ENCODE peak calls at places on chromosomes 13 and 19, in nine cellular contexts. C is tibial nerve, K is uterus, U is suprapubic skin, Y is ovary, Z is A549, W is heart left ventricle, L is spleen, Q is transverse colon. J is an unnamed sample.

GRCh38 chr13:97225533-97225932 is 3.4 kb downstream of the MBNL2 start:
- DNase-seq in U (no peak), Y (no peak), L (no peak), C (no peak), Z (no peak), Q (no peak), K (no peak), W (no peak), J (no peak)

GRCh38 chr13:111539791-111540446 is 219.5 kb downstream of the TEX29 start:
- DNase-seq in U (no peak), K (no peak), C (no peak), Q (no peak), Y (no peak), W (no peak), Z (no peak), L (peak), J (no peak)

GRCh38 chr13:34076319-34076718 is 258.4 kb downstream of the RFC3 start:
- DNase-seq in W (no peak), U (no peak), Y (no peak), K (no peak), Z (no peak), Q (no peak), L (no peak), C (no peak), J (no peak)

GRCh38 chr13:24178847-24179845 is 18.6 kb downstream of the SPATA13 start:
- DNase-seq in C (no peak), Y (no peak), U (no peak), L (no peak), Z (no peak), Q (no peak), K (no peak), W (no peak), J (no peak)

GRCh38 chr13:43664700-43665191 is 122.0 kb downstream of the ENOX1 start:
- DNase-seq in C (no peak), Z (peak), W (peak), Y (peak), U (no peak), K (peak), L (no peak), Q (peak), J (no peak)

GRCh38 chr19:10580979-10581631 is 6.0 kb downstream of the AP1M2 start:
- DNase-seq in U (peak), Y (peak), Z (peak), W (peak), C (peak), Q (peak), L (peak), K (peak), J (peak)

GRCh38 chr19:609001-609340 is 19.3 kb downstream of the HCN2 start:
- DNase-seq in Z (peak), W (peak), C (peak), Y (no peak), Q (peak), L (peak), U (no peak), K (no peak), J (peak)

GRCh38 chr13:46354143-46355087 is 32.6 kb downstream of the RUBCNL start:
- DNase-seq in L (no peak), C (no peak), Y (no peak), W (no peak), Q (no peak), U (no peak), Z (peak), K (no peak), J (no peak)

GRCh38 chr19:23313196-23313595 is 63.0 kb upstream of the ZNF724 start:
- DNase-seq in K (no peak), L (no peak), Y (no peak), Z (no peak), U (no peak), C (no peak), W (no peak), Q (no peak), J (no peak)

GRCh38 chr19:32164384-32164992 is 180.9 kb upstream of the ZNF507 start:
- DNase-seq in L (no peak), Y (no peak), K (no peak), Z (no peak), C (no peak), W (no peak), U (no peak), Q (no peak), J (no peak)

GRCh38 chr13:94333131-94333820 is 146.2 kb downstream of the DCT start:
- DNase-seq in W (no peak), U (no peak), Q (no peak), L (no peak), C (no peak), Z (no peak), Y (no peak), K (no peak), J (no peak)

GRCh38 chr19:10501971-10502523 is 1.1 kb downstream of the KEAP1 start:
- DNase-seq in L (peak), Y (peak), U (peak), C (peak), Q (peak), W (peak), K (peak), Z (peak), J (peak)

GRCh38 chr13:97026759-97027555 is 32.7 kb upstream of the OXGR1 start:
- DNase-seq in U (no peak), Q (no peak), W (no peak), Z (no peak), Y (no peak), L (no peak), C (no peak), K (no peak), J (no peak)

GRCh38 chr13:35354305-35354704 is 122.2 kb downstream of the MAB21L1 start:
- DNase-seq in Z (no peak), Y (no peak), U (no peak), K (no peak), Q (no peak), W (no peak), L (no peak), C (no peak), J (no peak)
- TF ChIP-seq POLR2A in Z (no peak), Y (no peak), U (no peak), K (no peak), Q (no peak), W (no peak), L (no peak), C (no peak), J (no peak)

DNA sequence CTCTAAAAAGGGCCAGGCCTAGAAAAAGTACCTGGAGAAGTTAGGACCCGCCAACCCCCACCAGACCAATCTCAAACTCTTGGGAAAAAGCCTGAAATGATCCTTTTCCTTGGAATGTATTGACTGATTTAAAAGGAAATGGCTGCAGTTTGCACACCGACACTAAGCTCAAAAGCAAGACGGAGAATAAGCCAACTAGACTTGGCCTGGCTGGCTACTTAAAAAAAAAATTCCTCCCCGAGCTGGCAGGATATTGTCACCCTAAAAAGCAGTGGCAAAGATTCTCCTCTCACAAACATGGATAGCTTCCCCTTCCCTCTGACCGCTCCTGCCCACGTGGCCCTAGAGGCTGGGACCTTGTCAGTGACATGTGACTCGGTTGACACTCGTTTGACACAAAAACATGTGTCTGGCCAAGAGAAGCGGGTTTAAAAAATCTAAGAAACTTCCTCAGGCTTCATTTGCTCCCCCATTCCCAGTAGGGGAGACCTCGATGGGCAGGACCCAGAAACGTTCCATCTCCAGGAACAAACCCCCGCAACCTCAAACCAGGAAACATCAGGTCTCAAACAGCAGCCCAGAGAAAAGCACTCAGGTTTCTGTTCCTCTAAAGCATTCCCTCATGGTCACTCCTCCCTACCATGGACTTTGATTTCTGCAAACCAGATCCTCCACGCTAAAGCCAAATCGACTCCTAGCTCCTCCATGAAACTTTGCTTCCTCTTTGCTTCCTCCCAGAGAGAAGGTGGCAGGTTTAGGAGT is 1.3 kb downstream of the RFX1 start:
- DNase-seq in L (peak), W (peak), C (peak), U (no peak), Y (no peak), Z (no peak), K (no peak), Q (peak), J (peak)
- H3K4me3 ChIP-seq in L (peak), W (peak), C (no peak), U (peak), Y (no peak), Z (peak), K (peak), Q (peak), J (no peak)

DNA sequence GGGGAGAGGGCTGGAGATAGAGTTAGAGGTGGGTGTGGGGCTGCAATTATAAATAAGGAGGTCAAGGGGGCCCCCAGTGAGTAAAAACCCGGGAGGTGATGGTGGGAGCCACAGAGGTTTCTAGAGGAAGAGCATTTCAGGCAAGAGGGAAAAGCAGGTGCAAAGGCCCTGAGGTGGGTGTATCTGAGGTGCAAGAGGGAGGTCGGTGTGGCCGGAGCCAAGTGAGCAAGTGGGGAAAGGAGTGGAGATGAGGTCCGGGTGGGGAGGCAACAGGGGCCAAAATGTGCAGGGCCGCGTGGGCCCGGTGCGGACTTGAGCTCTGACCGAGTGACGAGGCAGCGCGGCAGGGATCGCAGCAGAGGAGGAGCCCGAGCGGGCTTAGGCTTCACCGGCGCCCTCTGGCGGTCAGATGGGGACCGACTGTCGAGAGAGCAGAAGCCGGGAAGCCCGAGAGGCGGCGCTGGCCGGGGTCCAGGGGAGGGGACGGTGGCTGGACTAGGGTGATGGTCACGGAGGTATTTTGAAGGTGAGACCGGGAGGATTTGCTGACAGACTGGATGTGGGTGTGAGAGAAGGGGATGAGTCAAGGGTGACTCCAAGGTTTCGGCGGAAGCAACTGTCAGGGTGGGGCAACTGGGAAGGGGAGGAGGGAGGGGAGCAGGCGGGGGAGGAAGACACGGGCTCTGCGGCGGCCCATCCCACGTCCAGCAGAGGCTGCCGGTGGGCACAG is 17.7 kb upstream of the SPACA4 start:
- DNase-seq in L (peak), Y (peak), Z (peak), Q (peak), C (peak), W (peak), U (peak), K (peak), J (peak)
- TF ChIP-seq POLR2A in L (no peak), Y (no peak), Z (no peak), Q (no peak), C (no peak), W (no peak), U (no peak), K (no peak), J (no peak)

GRCh38 chr19:57192064-57192395 is 730 bp downstream of the ZNF264 start:
- DNase-seq in Z (peak), C (no peak), Q (no peak), L (no peak), Y (no peak), U (no peak), W (no peak), K (no peak), J (no peak)
- H3K4me3 ChIP-seq in Z (peak), C (peak), Q (peak), L (peak), Y (peak), U (peak), W (peak), K (peak), J (peak)

DNA sequence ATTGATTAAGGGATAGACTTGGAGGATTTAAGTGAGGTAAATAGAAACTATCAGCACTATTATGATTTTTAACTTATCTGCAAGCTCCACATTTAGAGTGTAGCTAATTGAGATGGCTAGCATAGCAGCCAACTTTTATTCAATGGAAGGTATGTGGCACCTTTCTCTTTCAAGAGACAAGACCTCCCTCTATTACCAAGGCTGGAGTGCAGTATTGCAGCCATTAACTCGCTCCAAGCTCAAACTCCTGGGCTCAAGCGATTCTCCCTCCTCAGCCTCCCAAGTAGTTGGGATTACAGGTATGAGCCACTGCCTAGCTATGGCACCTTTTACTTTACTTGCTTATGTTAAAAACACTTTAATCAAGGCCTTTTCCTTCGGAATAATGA is 8.2 kb downstream of the TPT1 start:
- DNase-seq in L (no peak), K (no peak), Y (no peak), Z (no peak), C (no peak), W (no peak), Q (no peak), U (no peak), J (no peak)
- TF ChIP-seq POLR2A in L (no peak), K (no peak), Y (no peak), Z (no peak), C (no peak), W (no peak), Q (no peak), U (no peak), J (no peak)

GRCh38 chr13:60396783-60397692 is at the start of gene TDRD3:
- DNase-seq in K (peak), W (peak), U (peak), Z (peak), C (peak), Q (peak), Y (peak), L (peak), J (peak)

GRCh38 chr13:60398438-60398891 is 1.4 kb downstream of the TDRD3 start:
- DNase-seq in W (no peak), K (no peak), L (no peak), C (no peak), Y (no peak), Q (no peak), Z (no peak), U (no peak), J (no peak)

GRCh38 chr13:60398949-60399589 is 2.0 kb downstream of the TDRD3 start:
- DNase-seq in W (no peak), L (no peak), C (no peak), K (no peak), Y (no peak), Q (peak), U (no peak), Z (no peak), J (no peak)

GRCh38 chr13:60396008-60396782 is 825 bp upstream of the TDRD3 start:
- DNase-seq in L (peak), Z (peak), U (peak), Y (peak), K (peak), Q (peak), C (peak), W (peak), J (peak)

GRCh38 chr13:60397693-60398437 is 845 bp downstream of the TDRD3 start:
- DNase-seq in K (peak), U (peak), C (peak), Q (peak), W (peak), Z (peak), Y (peak), L (peak), J (peak)
- H3K4me3 ChIP-seq in K (peak), U (peak), C (peak), Q (peak), W (peak), Z (peak), Y (peak), L (peak), J (peak)

DNA sequence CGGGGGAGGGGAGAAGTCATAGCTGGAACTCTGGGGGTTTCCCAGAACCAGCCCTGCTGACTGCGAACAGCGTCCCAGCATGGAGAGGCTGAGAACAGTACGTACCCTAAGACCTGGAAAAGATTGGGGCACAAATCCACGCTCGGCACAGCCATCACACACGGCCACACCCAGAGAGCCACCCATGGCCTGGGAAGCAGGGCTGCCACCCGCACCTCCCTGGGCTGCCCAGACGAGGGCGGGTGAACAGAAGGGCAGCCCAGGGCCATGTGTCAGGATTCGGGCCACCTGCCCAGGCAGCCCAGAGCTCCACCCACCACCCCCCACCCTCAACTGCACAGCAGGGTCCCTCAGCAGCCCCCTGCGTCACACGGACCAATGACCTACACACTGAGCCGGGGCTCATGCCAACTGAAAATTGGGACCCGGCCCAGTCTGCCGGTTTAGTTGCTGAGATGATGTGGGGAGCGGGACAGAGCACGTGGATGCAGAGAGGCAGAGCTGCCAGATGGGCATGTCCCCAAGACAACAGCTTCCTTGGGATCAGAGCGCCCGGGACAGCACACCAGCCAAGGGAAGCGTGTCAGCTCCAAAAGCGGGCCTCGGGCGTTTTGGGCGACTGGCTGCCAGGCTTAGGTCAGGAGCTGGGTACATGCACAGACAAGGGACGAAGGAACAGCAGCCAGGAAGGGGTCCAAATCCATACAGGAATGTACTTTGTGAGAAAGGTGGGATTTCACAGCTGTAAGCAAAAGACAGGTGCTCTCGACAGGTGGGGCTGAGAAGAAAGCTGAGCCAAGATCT is 8.4 kb downstream of the UBXN6 start:
- DNase-seq in Z (no peak), U (no peak), Q (no peak), C (no peak), W (peak), Y (peak), L (no peak), K (peak), J (peak)
- TF ChIP-seq POLR2A in Z (no peak), U (no peak), Q (no peak), C (no peak), W (no peak), Y (no peak), L (no peak), K (no peak), J (no peak)

DNA sequence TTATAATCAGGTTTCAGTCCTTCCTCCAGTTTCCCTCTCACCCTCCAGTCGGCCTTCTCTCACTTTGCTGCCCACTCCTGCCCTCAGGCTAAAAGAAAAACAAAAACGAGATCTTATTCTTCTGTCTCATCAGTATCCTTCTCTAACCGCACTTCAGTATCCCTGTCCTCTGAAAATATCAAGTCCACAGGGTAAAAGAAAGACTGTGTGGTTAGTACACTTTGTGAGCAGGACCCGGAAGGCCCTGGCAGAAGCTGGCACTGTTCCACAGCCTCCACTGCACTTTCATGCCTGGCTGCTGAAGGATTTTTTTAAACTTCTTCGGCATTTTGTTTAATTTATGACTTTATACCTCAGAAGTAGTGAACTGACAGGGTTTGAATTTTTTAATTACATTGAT is 51.8 kb downstream of the TM9SF2 start:
- DNase-seq in L (no peak), K (no peak), W (no peak), C (no peak), Y (no peak), Z (no peak), U (no peak), Q (no peak), J (no peak)
- H3K4me3 ChIP-seq in L (no peak), K (no peak), W (no peak), C (no peak), Y (no peak), Z (no peak), U (no peak), Q (no peak), J (no peak)

GRCh38 chr19:35331551-35332214 is 2.7 kb downstream of the CD22 start:
- DNase-seq in Q (no peak), W (no peak), C (no peak), Y (no peak), Z (no peak), L (no peak), K (no peak), U (no peak), J (no peak)
- TF ChIP-seq POLR2A in Q (no peak), W (no peak), C (no peak), Y (no peak), Z (no peak), L (no peak), K (no peak), U (no peak), J (no peak)

J was measured in lower leg skin.